ENCODE peak calls at places on chromosomes 6 and 20, in eight cellular contexts. P is GM12878, I is K562, J is endothelial cell of umbilical vein, Y is SK-N-SH, V is GM23338, A is HepG2, B is H1. Z is an unnamed sample.
A peak's percentile ranks its signal among the peaks of the same experiment; 100 is the strongest.

GRCh38 chr6:21244897-21245470 is 348.6 kb upstream of the SOX4 start:
- DNase-seq in Y (peak; percentile 64), J (no peak), A (no peak), P (no peak), V (no peak), I (no peak), B (no peak), Z (no peak)

GRCh38 chr6:42974919-42975505 is 4.0 kb downstream of the PEX6 start:
- DNase-seq in J (no peak), P (no peak), V (no peak), B (no peak), A (no peak), Y (no peak), I (no peak), Z (no peak)

GRCh38 chr6:135212935-135213334 is 31.8 kb downstream of the MYB start:
- DNase-seq in J (no peak), V (no peak), P (no peak), B (no peak), I (no peak), Y (no peak), A (no peak), Z (no peak)

GRCh38 chr6:73242001-73242400 is 16.7 kb upstream of the KHDC1L start:
- DNase-seq in V (no peak), A (no peak), P (no peak), B (no peak), I (no peak), J (no peak), Y (no peak), Z (no peak)

GRCh38 chr20:55160022-55160421 is 684.6 kb downstream of the DOK5 start:
- DNase-seq in B (no peak), Y (no peak), P (no peak), I (no peak), V (no peak), A (no peak), J (no peak), Z (no peak)

GRCh38 chr6:35489995-35490791 is 6.7 kb downstream of the TEAD3 start:
- DNase-seq in J (no peak), V (peak; percentile 86), Y (peak; percentile 61), A (no peak), P (no peak), B (peak; percentile 84), I (peak; percentile 89), Z (no peak)

GRCh38 chr6:15351631-15352030 is 105.8 kb downstream of the JARID2 start:
- DNase-seq in Y (no peak), I (no peak), P (no peak), V (no peak), A (no peak), B (no peak), J (peak; percentile 17), Z (no peak)

GRCh38 chr20:50625986-50626677 is 65.2 kb downstream of the RIPOR3 start:
- DNase-seq in P (no peak), Y (peak; percentile 64), B (no peak), V (peak; percentile 95), I (peak; percentile 72), J (no peak), A (peak; percentile 75), Z (peak; percentile 36)

GRCh38 chr6:169035381-169036280 is 218.0 kb downstream of the THBS2 start:
- DNase-seq in V (no peak), B (no peak), Y (peak; percentile 48), A (no peak), I (no peak), J (no peak), P (no peak), Z (no peak)

GRCh38 chr6:139600313-139600712 is 225.9 kb upstream of the CITED2 start:
- DNase-seq in P (no peak), Y (no peak), I (no peak), V (no peak), A (no peak), J (no peak), B (no peak), Z (no peak)

GRCh38 chr6:25792016-25792415 is 37.5 kb downstream of the SLC17A4 start:
- DNase-seq in B (no peak), A (no peak), J (no peak), P (no peak), Y (no peak), V (no peak), I (no peak), Z (no peak)

GRCh38 chr20:54019585-54019984 is 50.8 kb downstream of the BCAS1 start:
- DNase-seq in P (no peak), A (no peak), J (no peak), B (no peak), Y (no peak), I (no peak), V (no peak), Z (no peak)

GRCh38 chr6:6843057-6843627 is 254.6 kb downstream of the LY86 start:
- DNase-seq in I (no peak), V (no peak), B (no peak), A (no peak), J (no peak), Y (no peak), P (no peak), Z (no peak)

GRCh38 chr6:72040106-72040505 is 153.8 kb downstream of the RIMS1 start:
- DNase-seq in I (no peak), J (no peak), V (no peak), A (no peak), Y (no peak), P (no peak), B (no peak), Z (no peak)

GRCh38 chr6:170475118-170475517 is 78.0 kb downstream of the PSMB1 start:
- DNase-seq in P (peak; percentile 39), J (no peak), V (no peak), B (no peak), A (no peak), Y (no peak), I (no peak), Z (no peak)

GRCh38 chr20:34083137-34083536 is 28.9 kb downstream of the EIF2S2 start:
- DNase-seq in J (peak; percentile 32), P (no peak), B (no peak), I (peak; percentile 52), V (peak; percentile 17), Y (no peak), A (no peak), Z (no peak)

GRCh38 chr20:19628570-19629134 is 129.4 kb upstream of the RIN2 start:
- DNase-seq in I (peak; percentile 55), P (peak; percentile 26), A (peak; percentile 84), B (peak; percentile 36), J (peak; percentile 66), V (peak; percentile 89), Y (peak; percentile 62), Z (peak; percentile 81)

GRCh38 chr6:143396497-143397228 is 53.8 kb downstream of the ADAT2 start:
- DNase-seq in Y (no peak), P (no peak), A (peak; percentile 93), B (no peak), V (no peak), J (no peak), I (no peak), Z (no peak)

GRCh38 chr6:143399176-143399575 is 51.3 kb downstream of the ADAT2 start:
- DNase-seq in I (no peak), B (no peak), P (no peak), Y (no peak), A (no peak), V (peak; percentile 10), J (no peak), Z (no peak)

GRCh38 chr6:143400258-143401059 is 50.0 kb downstream of the ADAT2 start:
- DNase-seq in A (peak; percentile 40), Y (no peak), J (no peak), V (no peak), P (no peak), I (no peak), B (no peak), Z (no peak)

GRCh38 chr6:143395699-143396098 is 54.8 kb downstream of the ADAT2 start:
- DNase-seq in B (no peak), P (no peak), V (no peak), Y (no peak), J (no peak), I (no peak), A (no peak), Z (no peak)

GRCh38 chr6:143397229-143398222 is 53.0 kb downstream of the ADAT2 start:
- DNase-seq in I (no peak), V (peak; percentile 79), A (peak; percentile 99), J (peak; percentile 49), P (no peak), Y (no peak), B (peak; percentile 44), Z (peak; percentile 42)
- TF ChIP-seq POLR2AphosphoS5 in I (no peak), V (no peak), A (no peak), J (no peak), P (no peak), Y (no peak), B (no peak), Z (no peak)

GRCh38 chr20:43761396-43762340 is 34.9 kb upstream of the GTSF1L start:
- DNase-seq in A (no peak), I (no peak), Y (no peak), P (no peak), B (no peak), J (no peak), V (no peak), Z (no peak)

GRCh38 chr20:43765933-43766332 is 39.1 kb upstream of the GTSF1L start:
- DNase-seq in B (no peak), P (no peak), J (no peak), A (no peak), Y (no peak), I (no peak), V (no peak), Z (no peak)

GRCh38 chr20:43766917-43767316 is 40.1 kb upstream of the GTSF1L start:
- DNase-seq in J (no peak), I (no peak), P (no peak), B (no peak), V (no peak), A (no peak), Y (no peak), Z (no peak)

GRCh38 chr20:43766395-43766794 is 39.6 kb upstream of the GTSF1L start:
- DNase-seq in V (no peak), J (no peak), P (no peak), B (no peak), A (no peak), Y (no peak), I (no peak), Z (no peak)

GRCh38 chr20:43762911-43763310 is 36.1 kb upstream of the GTSF1L start:
- DNase-seq in V (no peak), J (no peak), I (no peak), P (no peak), A (no peak), Y (no peak), B (no peak), Z (no peak)
- H3K4me2 ChIP-seq in V (no peak overlapping the region), J (no peak overlapping the region), I (no peak overlapping the region), P (no peak overlapping the region), A (no peak overlapping the region), Y (no peak overlapping the region), B (no peak overlapping the region), Z (no peak overlapping the region)

GRCh38 chr6:143967861-143968498 is 40.1 kb downstream of the PLAGL1 start:
- DNase-seq in P (no peak), J (no peak), V (no peak), B (no peak), A (no peak), I (no peak), Y (no peak), Z (no peak)
- TF ChIP-seq POLR2AphosphoS5 in P (no peak), J (no peak), V (no peak), B (no peak), A (no peak), I (no peak), Y (no peak), Z (no peak)

GRCh38 chr6:36945301-36945700 is 9.2 kb upstream of the PI16 start:
- DNase-seq in A (no peak), I (no peak), B (no peak), V (no peak), P (no peak), Y (no peak), J (no peak), Z (no peak)
- H3K4me2 ChIP-seq in A (no peak overlapping the region), I (no peak overlapping the region), B (no peak overlapping the region), V (no peak overlapping the region), P (no peak overlapping the region), Y (no peak overlapping the region), J (no peak overlapping the region), Z (no peak overlapping the region)